ENCODE peak calls at places on chromosome 12, in five cellular contexts. X is ACHN; I is AG20443; J is CD4-positive, alpha-beta memory T cell; F is adipocyte. R is an unnamed sample.

GRCh38 chr12:20646239-20646827 is 48.8 kb upstream of the SLCO1C1 start:
- DNase-seq in X (peak; percentile 46), I (peak; percentile 52), J (no peak), F (peak; percentile 72), R (peak; percentile 62)

GRCh38 chr12:14884458-14884878 is 1.2 kb downstream of the MGP start:
- DNase-seq in X (peak; percentile 71), I (peak; percentile 41), J (peak; percentile 83), F (peak; percentile 82), R (peak; percentile 32)

GRCh38 chr12:53102883-53103807 is at the start of gene SOAT2:
- DNase-seq in X (no peak), I (no peak), J (peak; percentile 58), F (no peak), R (no peak)

GRCh38 chr12:124375141-124375788 is 80.4 kb downstream of the RFLNA start:
- DNase-seq in X (no peak), I (no peak), J (no peak), F (no peak), R (no peak)

GRCh38 chr12:55392032-55392795 is 8.1 kb upstream of the OR6C65 start:
- DNase-seq in X (no peak), I (no peak), J (no peak), F (no peak), R (no peak)

GRCh38 chr12:19234171-19234704 is 104.7 kb downstream of the PLEKHA5 start:
- DNase-seq in X (no peak), I (no peak), J (no peak), F (peak; percentile 58), R (no peak)

GRCh38 chr12:132955094-132955932 is 793 bp downstream of the ZNF605 start:
- DNase-seq in X (peak; percentile 8), I (peak; percentile 72), J (no peak), F (peak; percentile 76), R (peak; percentile 67)

GRCh38 chr12:4449862-4450222 is 4.2 kb upstream of the FGF6 start:
- DNase-seq in X (no peak), I (no peak), J (no peak), F (no peak), R (no peak)

GRCh38 chr12:12278899-12279298 is 12.1 kb upstream of the LRP6 start:
- DNase-seq in X (no peak), I (peak; percentile 39), J (no peak), F (no peak), R (peak; percentile 50)

GRCh38 chr12:46370792-46371717 is 1.5 kb downstream of the SLC38A2 start:
- DNase-seq in X (peak; percentile 95), I (peak; percentile 92), J (peak; percentile 91), F (peak; percentile 93), R (peak; percentile 90)

GRCh38 chr12:12636641-12637040 is 25.0 kb downstream of the CREBL2 start:
- DNase-seq in X (no peak), I (no peak), J (no peak), F (no peak), R (no peak)

GRCh38 chr12:101782544-101782855 is 43.2 kb upstream of the SYCP3 start:
- DNase-seq in X (no peak), I (peak; percentile 20), J (no peak), F (no peak), R (peak; percentile 24)

GRCh38 chr12:77060883-77061240 is 4.5 kb downstream of the E2F7 start:
- DNase-seq in X (no peak), I (no peak), J (no peak), F (no peak), R (no peak)